ENCODE peak calls at places on chromosome 16, in four cellular contexts. C is K562, T is WTC11, Q is HepG2. L is an unnamed sample.

GRCh38 chr16:20004931-20005330 is 68.8 kb downstream of the GPR139 start:
- DNase-seq in C (peak; percentile 13), T (peak; percentile 23), Q (peak; percentile 14), L (peak; percentile 22)

GRCh38 chr16:50300942-50301625 is 34.7 kb downstream of the ADCY7 start:
- DNase-seq in C (no peak), Q (no peak), T (no peak), L (no peak)

GRCh38 chr16:64545769-64546168 is 576.1 kb downstream of the CDH11 start:
- DNase-seq in Q (no peak), C (no peak), T (no peak), L (no peak)

GRCh38 chr16:57959121-57959520 is 11.8 kb downstream of the CNGB1 start:
- DNase-seq in C (no peak), T (no peak), Q (no peak), L (no peak)

GRCh38 chr16:56530872-56531271 is 11.0 kb upstream of the BBS2 start:
- DNase-seq in T (no peak), C (no peak), Q (no peak), L (no peak)

GRCh38 chr16:87457724-87458423 is 35.0 kb downstream of the ZCCHC14 start:
- DNase-seq in C (no peak), Q (no peak), T (no peak), L (no peak)

GRCh38 chr16:65116216-65116615 is 5.6 kb downstream of the CDH11 start:
- DNase-seq in Q (no peak), T (no peak), C (no peak), L (no peak)

GRCh38 chr16:880471-881171 is 80.1 kb upstream of the GNG13 start:
- DNase-seq in T (no peak), C (no peak), Q (no peak), L (no peak)

GRCh38 chr16:52489894-52490293 is 57.0 kb downstream of the TOX3 start:
- DNase-seq in C (no peak), Q (no peak), T (no peak), L (no peak)

GRCh38 chr16:50620646-50621451 is 60.3 kb downstream of the SNX20 start:
- DNase-seq in C (no peak), Q (no peak), T (no peak), L (no peak)

GRCh38 chr16:82846806-82847205 is 220.0 kb downstream of the CDH13 start:
- DNase-seq in Q (no peak), T (no peak), C (no peak), L (no peak)

GRCh38 chr16:70152578-70153302 is 20.8 kb upstream of the CLEC18C start:
- DNase-seq in T (no peak), C (peak; percentile 9), Q (peak; percentile 91), L (no peak)

GRCh38 chr16:70151941-70152509 is 21.6 kb upstream of the CLEC18C start:
- DNase-seq in Q (no peak), T (no peak), C (peak; percentile 4), L (no peak)

GRCh38 chr16:70156207-70156978 is 17.2 kb upstream of the CLEC18C start:
- DNase-seq in Q (no peak), T (no peak), C (peak; percentile 11), L (no peak)

GRCh38 chr16:70157105-70157476 is 16.5 kb upstream of the CLEC18C start:
- DNase-seq in C (peak; percentile 5), T (no peak), Q (no peak), L (no peak)

DNA sequence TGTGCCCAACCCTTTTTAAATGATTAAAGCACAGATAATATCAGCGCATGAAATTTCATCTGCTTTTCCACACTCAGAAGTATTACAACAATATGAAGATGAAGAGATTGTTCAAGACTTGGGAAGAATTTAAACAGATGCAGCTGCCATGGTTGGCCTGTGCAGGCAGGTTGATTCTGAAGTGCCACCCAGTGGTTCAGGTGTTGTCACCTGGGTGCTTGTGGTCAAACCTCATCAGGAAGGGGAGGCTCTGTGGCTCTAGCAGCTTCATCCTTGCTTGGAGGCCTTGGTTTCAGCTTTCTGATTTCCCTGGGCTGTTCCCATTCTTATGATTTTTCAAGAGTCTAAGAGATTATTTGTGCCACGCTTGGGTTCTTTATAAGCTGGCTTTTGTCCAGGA is 22.2 kb upstream of the CLEC18C start:
- DNase-seq in C (no peak), Q (no peak), T (no peak), L (no peak)
- TF ChIP-seq ELF4 in C (no peak), Q (no peak), T (no peak), L (no peak)

DNA sequence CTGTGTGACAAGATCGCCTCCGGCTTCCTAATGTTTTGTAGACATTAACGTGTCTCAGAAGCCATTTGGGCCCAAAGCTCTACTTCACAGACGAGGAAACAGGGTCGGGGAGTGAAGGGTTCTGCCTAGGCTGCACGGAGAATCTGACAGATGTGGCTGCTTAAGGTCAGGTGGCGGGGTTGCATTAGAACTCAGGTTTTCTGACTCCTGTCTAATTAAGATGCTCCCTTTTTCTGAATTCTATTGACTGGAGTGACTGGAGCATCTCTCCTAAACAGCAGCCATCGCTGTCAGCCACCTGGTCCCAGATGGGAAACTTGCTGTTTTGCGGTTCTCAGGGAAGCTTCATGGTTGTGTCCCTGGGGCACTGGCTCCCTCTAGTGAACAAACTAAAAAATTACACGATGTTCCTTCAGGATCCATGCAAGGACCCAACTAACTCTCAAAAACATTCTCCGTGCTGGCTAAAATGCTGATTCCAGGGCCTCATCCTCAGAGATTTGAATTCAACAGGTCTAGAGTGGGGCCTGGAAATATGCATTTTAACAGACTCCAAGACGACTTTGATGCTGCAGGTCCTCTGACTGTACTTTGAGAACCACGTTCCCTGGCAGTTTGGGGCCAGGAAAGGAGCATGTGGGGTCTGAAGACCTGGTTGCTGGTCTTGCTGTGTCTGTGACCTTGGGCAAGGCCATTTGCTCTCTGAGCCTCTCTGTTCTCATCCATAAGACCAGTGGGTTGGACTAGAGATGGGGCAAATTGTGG is 117.4 kb downstream of the IRF8 start:
- DNase-seq in C (peak; percentile 63), T (peak; percentile 52), Q (peak; percentile 47), L (peak; percentile 73)
- TF ChIP-seq ELF4 in C (no peak), T (no peak), Q (no peak), L (no peak)

DNA sequence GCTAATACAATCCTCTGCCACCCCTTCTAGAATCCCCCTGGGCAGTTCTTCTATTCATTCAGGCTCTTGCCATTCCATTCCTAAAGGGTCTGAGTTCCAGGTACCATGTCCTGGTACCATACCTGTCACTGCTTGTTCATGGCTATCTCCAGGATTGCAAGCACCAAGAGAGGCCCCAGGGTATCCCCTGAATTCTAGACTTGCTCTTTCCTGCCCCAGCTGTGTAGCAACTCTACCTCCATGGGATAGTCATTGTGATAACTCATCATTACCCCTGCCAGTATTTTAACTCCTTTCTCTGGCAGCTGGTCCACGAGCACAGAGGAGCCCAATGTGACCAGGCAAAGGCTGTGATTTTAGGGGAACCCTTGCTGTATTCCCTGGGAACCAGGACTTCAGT is 143.7 kb upstream of the CDH5 start:
- DNase-seq in C (no peak), T (no peak), Q (no peak), L (no peak)
- TF ChIP-seq ELF4 in C (no peak), T (no peak), Q (no peak), L (no peak)

DNA sequence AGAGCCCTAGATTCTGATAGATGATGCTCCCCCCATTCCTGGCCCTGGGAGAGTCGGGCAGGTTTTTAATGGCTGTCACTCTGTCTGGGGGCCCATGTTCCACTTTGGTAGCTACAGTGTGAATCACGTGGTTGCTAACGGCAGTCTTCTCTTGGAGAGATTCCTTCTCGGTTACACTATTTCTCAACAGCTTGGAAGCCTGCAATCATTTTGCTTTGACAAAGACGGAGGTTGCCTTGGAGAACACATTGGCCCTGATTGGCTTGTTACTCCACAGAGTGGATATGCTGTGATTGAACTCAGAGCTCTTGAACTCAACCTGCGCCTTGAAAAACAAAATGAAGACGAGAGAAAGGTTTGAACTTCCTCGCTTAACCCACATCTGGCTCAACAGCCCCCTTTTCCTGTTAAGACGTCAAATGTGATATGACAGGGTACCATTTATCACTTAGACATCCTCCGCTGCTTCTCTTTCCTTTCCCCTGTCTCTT is 218.9 kb downstream of the MAF start:
- DNase-seq in Q (no peak), C (no peak), T (no peak), L (no peak)
- TF ChIP-seq ELF4 in Q (no peak), C (no peak), T (no peak), L (no peak)

GRCh38 chr16:2428051-2428786 is 1.0 kb upstream of the CCNF start:
- DNase-seq in T (peak; percentile 61), C (peak; percentile 77), Q (no peak), L (peak; percentile 22)
- TF ChIP-seq ELF4 in T (no peak), C (no peak), Q (no peak), L (no peak)

DNA sequence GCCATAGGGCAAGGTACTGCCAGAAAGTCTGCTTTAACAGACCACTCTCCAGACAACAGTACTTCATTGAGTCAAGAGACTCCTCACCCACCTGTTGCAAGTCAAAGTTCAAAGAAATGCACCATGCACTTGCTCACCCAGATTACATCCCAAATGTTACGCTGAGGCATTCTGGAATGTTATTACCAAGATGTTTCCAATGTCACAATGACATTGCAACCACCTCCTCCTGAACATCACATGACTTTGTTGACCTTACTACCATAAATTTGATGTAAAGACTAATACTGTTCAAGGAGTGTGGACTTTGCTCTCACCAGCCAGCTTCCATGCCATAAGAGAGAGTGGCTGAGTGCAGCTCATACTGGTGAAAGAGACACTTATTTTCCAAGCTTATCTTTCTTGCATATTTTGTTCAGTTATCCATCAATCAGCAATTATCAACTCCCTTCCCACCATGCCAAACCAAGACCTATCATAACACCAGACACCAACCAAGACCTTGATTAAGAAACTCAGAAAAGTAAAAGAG is 58.5 kb upstream of the BCAR1 start:
- DNase-seq in Q (peak; percentile 99), T (no peak), C (no peak), L (no peak)
- TF ChIP-seq ELF4 in Q (no peak), T (no peak), C (no peak), L (no peak)

DNA sequence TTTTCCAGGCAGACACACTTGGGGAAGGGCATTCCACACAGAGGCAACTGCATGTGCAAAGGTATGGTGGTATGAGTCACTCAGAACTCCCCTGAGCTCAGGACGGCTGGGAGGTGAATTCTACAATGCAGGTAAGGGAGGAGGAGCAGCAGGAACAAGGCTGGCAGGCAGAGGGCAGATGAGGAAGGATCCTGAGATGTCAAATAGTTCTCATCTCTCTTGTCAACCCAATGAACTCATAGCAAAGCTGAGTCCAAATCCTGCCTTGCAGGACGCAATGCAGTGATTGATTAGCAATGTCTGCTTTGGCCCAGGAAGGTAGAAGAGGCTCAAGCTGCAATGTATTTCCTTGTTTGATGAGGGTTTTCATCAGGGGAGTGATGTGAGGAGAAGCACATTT is 243.5 kb downstream of the XYLT1 start:
- DNase-seq in Q (no peak), T (peak; percentile 30), C (no peak), L (no peak)
- TF ChIP-seq ELF4 in Q (no peak), T (no peak), C (no peak), L (no peak)

GRCh38 chr16:79419148-79419547 is 181.4 kb downstream of the MAF start:
- DNase-seq in T (no peak), C (no peak), Q (no peak), L (no peak)

GRCh38 chr16:79417465-79418093 is 183.0 kb downstream of the MAF start:
- DNase-seq in C (no peak), Q (no peak), T (no peak), L (no peak)

GRCh38 chr16:79418588-79418987 is 181.9 kb downstream of the MAF start:
- DNase-seq in T (no peak), C (no peak), Q (no peak), L (no peak)

GRCh38 chr16:79411805-79412204 is 188.7 kb downstream of the MAF start:
- DNase-seq in Q (no peak), C (no peak), T (no peak), L (no peak)

GRCh38 chr16:79415983-79416641 is 184.4 kb downstream of the MAF start:
- DNase-seq in Q (no peak), T (no peak), C (no peak), L (no peak)
- TF ChIP-seq ELF4 in Q (no peak), T (no peak), C (no peak), L (no peak)